ENCODE peak calls at places on chromosome 11, in eight cellular contexts. H is fibroblast of mammary gland, L is astrocyte of the cerebellum, W is psoas muscle, M is mucosa of descending colon, D is prostate gland, X is right lobe of liver, K is RWPE2. E is an unnamed sample.

GRCh38 chr11:1087279-1087960 is 12.7 kb downstream of the MUC2 start:
- DNase-seq in M (peak), K (peak), D (no peak), X (peak), H (no peak), W (no peak), L (no peak), E (peak)

GRCh38 chr11:102914238-102915043 is 39.7 kb upstream of the MMP12 start:
- DNase-seq in M (no peak), D (no peak), H (peak), K (no peak), L (peak), W (no peak), X (no peak), E (no peak)

GRCh38 chr11:101262995-101263394 is 133.4 kb upstream of the PGR start:
- DNase-seq in W (no peak), D (no peak), H (no peak), M (no peak), X (no peak), L (no peak), K (no peak), E (no peak)

GRCh38 chr11:27722945-27723344 is 22.7 kb upstream of the BDNF start:
- DNase-seq in X (no peak), H (no peak), K (no peak), L (no peak), M (no peak), W (no peak), D (no peak), E (no peak)

GRCh38 chr11:34335331-34335730 is 22.5 kb downstream of the ABTB2 start:
- DNase-seq in K (no peak), W (no peak), L (no peak), X (no peak), M (no peak), D (no peak), H (no peak), E (no peak)

GRCh38 chr11:72789493-72790131 is 4.2 kb downstream of the STARD10 start:
- DNase-seq in K (no peak), M (no peak), L (no peak), H (peak), D (no peak), W (peak), X (peak), E (no peak)

GRCh38 chr11:47305734-47306483 is 36.0 kb downstream of the MADD start:
- DNase-seq in M (no peak), X (no peak), K (no peak), W (peak), D (peak), H (no peak), L (no peak), E (peak)

GRCh38 chr11:130561441-130561881 is 113.0 kb downstream of the ADAMTS15 start:
- DNase-seq in X (no peak), D (no peak), M (no peak), H (peak), W (no peak), L (no peak), K (no peak), E (no peak)

GRCh38 chr11:128463386-128463829 is 124.0 kb downstream of the ETS1 start:
- DNase-seq in X (no peak), W (no peak), D (no peak), L (no peak), M (no peak), H (peak), K (no peak), E (no peak)

GRCh38 chr11:117424781-117425180 is 97.1 kb downstream of the CEP164 start:
- DNase-seq in D (no peak), M (no peak), K (no peak), W (no peak), X (no peak), H (peak), L (no peak), E (no peak)

GRCh38 chr11:3126207-3126865 is 38.8 kb downstream of the OSBPL5 start:
- DNase-seq in D (peak), M (peak), X (peak), H (no peak), L (no peak), W (peak), K (peak), E (peak)

GRCh38 chr11:50246183-50246582 is 213.5 kb downstream of the OR4C45 start:
- DNase-seq in X (no peak), L (no peak), W (no peak), M (no peak), D (no peak), H (no peak), K (no peak), E (no peak)

GRCh38 chr11:66224226-66224850 is 44.1 kb upstream of the RAB1B start:
- DNase-seq in L (no peak), D (no peak), K (peak), M (no peak), H (no peak), W (peak), X (no peak), E (peak)

GRCh38 chr11:63639195-63639832 is 25.1 kb upstream of the PLAAT3 start:
- DNase-seq in D (no peak), X (no peak), W (no peak), H (peak), M (no peak), K (no peak), L (no peak), E (no peak)

GRCh38 chr11:12274056-12274455 is 103.3 kb upstream of the PARVA start:
- DNase-seq in D (no peak), W (no peak), M (no peak), K (no peak), H (no peak), L (no peak), X (no peak), E (no peak)

GRCh38 chr11:69369945-69370344 is 76.0 kb downstream of the MYEOV start:
- DNase-seq in X (no peak), W (no peak), K (no peak), D (no peak), M (no peak), H (no peak), L (no peak), E (no peak)

GRCh38 chr11:35567737-35568465 is 42.5 kb upstream of the PAMR1 start:
- DNase-seq in M (no peak), K (peak), L (no peak), H (no peak), X (no peak), D (peak), W (no peak), E (no peak)

GRCh38 chr11:24386551-24387404 is 110.1 kb upstream of the LUZP2 start:
- DNase-seq in W (no peak), X (no peak), K (no peak), D (no peak), M (no peak), H (peak), L (peak), E (no peak)

GRCh38 chr11:12017243-12017678 is 8.8 kb upstream of the DKK3 start:
- DNase-seq in K (no peak), X (no peak), D (no peak), H (peak), L (peak), M (no peak), W (no peak), E (no peak)

GRCh38 chr11:61080986-61081590 is 21.2 kb upstream of the CD5 start:
- DNase-seq in L (no peak), K (no peak), W (no peak), D (no peak), X (peak), H (no peak), M (no peak), E (no peak)

GRCh38 chr11:7906481-7906880 is 24.6 kb downstream of the OR10A6 start:
- DNase-seq in L (no peak), W (no peak), K (no peak), D (no peak), H (no peak), M (no peak), X (no peak), E (no peak)

GRCh38 chr11:68841718-68842426 is at the start of gene CPT1A:
- DNase-seq in L (no peak), D (peak), X (peak), M (peak), H (peak), W (peak), K (peak), E (peak)

GRCh38 chr11:15761235-15761634 is 595.1 kb downstream of the SOX6 start:
- DNase-seq in K (no peak), L (no peak), H (no peak), M (peak), X (no peak), W (no peak), D (no peak), E (no peak)

GRCh38 chr11:15222777-15223176 is 108.1 kb downstream of the INSC start:
- DNase-seq in H (peak), D (no peak), X (no peak), W (no peak), K (no peak), L (no peak), M (no peak), E (no peak)

GRCh38 chr11:14411818-14412217 is 52.8 kb upstream of the RRAS2 start:
- DNase-seq in H (peak), K (peak), L (peak), X (no peak), W (peak), D (no peak), M (no peak), E (no peak)

GRCh38 chr11:35464308-35464707 is 45.0 kb upstream of the SLC1A2 start:
- DNase-seq in L (no peak), K (no peak), X (no peak), D (no peak), H (no peak), M (no peak), W (no peak), E (no peak)

GRCh38 chr11:91100432-91100831 is 877.6 kb upstream of the CHORDC1 start:
- DNase-seq in K (no peak), M (no peak), L (no peak), H (peak), X (no peak), D (no peak), W (no peak), E (no peak)

GRCh38 chr11:1531961-1532586 is 40.0 kb downstream of the DUSP8 start:
- DNase-seq in W (peak), M (no peak), L (peak), H (peak), D (peak), K (no peak), X (no peak), E (no peak)

GRCh38 chr11:46607516-46607915 is 9.5 kb downstream of the HARBI1 start:
- DNase-seq in H (no peak), X (no peak), K (no peak), D (no peak), W (no peak), M (no peak), L (no peak), E (no peak)

GRCh38 chr11:9069256-9069655 is 22.1 kb downstream of the SCUBE2 start:
- DNase-seq in M (no peak), W (no peak), L (no peak), K (no peak), D (no peak), H (no peak), X (no peak), E (no peak)

GRCh38 chr11:67646535-67647336 is 3.8 kb downstream of the ACY3 start:
- DNase-seq in M (peak), D (no peak), H (no peak), L (no peak), W (no peak), K (peak), X (no peak), E (peak)

GRCh38 chr11:59144096-59144495 is 1.4 kb downstream of the FAM111A start:
- DNase-seq in H (no peak), K (no peak), L (no peak), D (no peak), M (no peak), X (no peak), W (no peak), E (no peak)

GRCh38 chr11:12120031-12121008 is 9.9 kb downstream of the MICAL2 start:
- DNase-seq in K (no peak), X (no peak), L (no peak), H (peak), W (no peak), D (no peak), M (no peak), E (no peak)

GRCh38 chr11:74820763-74821162 is 72.1 kb downstream of the RNF169 start:
- DNase-seq in W (no peak), L (peak), K (no peak), D (no peak), X (no peak), M (no peak), H (peak), E (no peak)

GRCh38 chr11:67649634-67650540 is 643 bp downstream of the ACY3 start:
- DNase-seq in K (no peak), W (no peak), L (no peak), D (no peak), H (no peak), X (no peak), M (no peak), E (peak)

GRCh38 chr11:100459791-100460190 is 227.3 kb upstream of the ARHGAP42 start:
- DNase-seq in W (no peak), K (no peak), M (no peak), L (no peak), H (no peak), X (no peak), D (no peak), E (no peak)

GRCh38 chr11:32138902-32139301 is 48.0 kb downstream of the RCN1 start:
- DNase-seq in D (no peak), H (no peak), K (no peak), L (no peak), X (no peak), W (no peak), M (no peak), E (no peak)

GRCh38 chr11:94832604-94833238 is 64.6 kb downstream of the AMOTL1 start:
- DNase-seq in H (no peak), L (no peak), W (no peak), D (peak), M (no peak), X (no peak), K (no peak), E (no peak)

DNA sequence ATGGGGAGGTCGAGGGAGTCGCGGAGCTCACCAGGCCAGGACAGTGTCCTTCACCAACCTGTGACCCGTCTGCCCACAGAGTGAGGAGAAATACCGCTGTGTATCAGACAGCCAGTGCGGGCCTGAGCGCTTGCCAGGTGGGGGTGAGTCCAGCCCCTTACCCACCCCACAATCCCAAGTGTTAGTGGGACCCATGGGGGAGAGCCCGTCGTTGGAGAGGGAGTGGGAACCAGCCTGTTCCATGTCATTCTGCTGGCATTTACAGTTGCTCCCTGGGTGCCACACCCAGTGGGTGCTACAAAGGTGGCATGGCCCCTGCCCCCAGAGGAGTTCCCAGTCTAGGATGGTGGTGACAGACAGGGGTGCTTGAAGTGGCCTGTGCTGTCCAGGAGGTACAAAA is 9.2 kb downstream of the P2RX3 start:
- DNase-seq in M (no peak), X (no peak), L (no peak), D (no peak), W (no peak), H (no peak), K (no peak), E (no peak)
- H3K4me3 ChIP-seq in M (no peak), X (no peak), L (no peak), D (no peak), W (no peak), H (no peak), K (no peak), E (no peak)

GRCh38 chr11:57459112-57460016 is 964 bp upstream of the RTN4RL2 start:
- DNase-seq in D (no peak), X (peak), K (no peak), L (no peak), W (no peak), M (peak), H (no peak), E (peak)

GRCh38 chr11:57461841-57462489 is 1.6 kb downstream of the RTN4RL2 start:
- DNase-seq in L (no peak), D (no peak), X (no peak), H (no peak), K (no peak), M (peak), W (no peak), E (no peak)

GRCh38 chr11:57462597-57462996 is 2.3 kb downstream of the RTN4RL2 start:
- DNase-seq in X (no peak), H (no peak), W (no peak), L (no peak), M (peak), K (no peak), D (no peak), E (no peak)

GRCh38 chr11:57460017-57460755 is at the start of gene RTN4RL2:
- DNase-seq in X (peak), D (no peak), K (no peak), L (no peak), W (peak), M (peak), H (peak), E (peak)

GRCh38 chr11:57460756-57461749 is 725 bp downstream of the RTN4RL2 start:
- DNase-seq in W (no peak), H (no peak), K (no peak), L (no peak), M (no peak), D (no peak), X (peak), E (peak)
- H3K4me3 ChIP-seq in W (peak), H (peak), K (peak), L (peak), M (no peak), D (peak), X (peak), E (no peak)

GRCh38 chr11:6319879-6320410 is 356 bp downstream of the CAVIN3 start:
- DNase-seq in H (peak), W (peak), L (peak), D (peak), M (peak), X (peak), K (peak), E (peak)

GRCh38 chr11:6312106-6312505 is 8.2 kb downstream of the CAVIN3 start:
- DNase-seq in M (no peak), D (no peak), H (no peak), L (no peak), W (no peak), X (no peak), K (no peak), E (no peak)

GRCh38 chr11:6319001-6319878 is 1.1 kb downstream of the CAVIN3 start:
- DNase-seq in W (peak), M (peak), D (no peak), X (peak), L (no peak), H (peak), K (no peak), E (peak)

GRCh38 chr11:6320411-6321207 is at the start of gene CAVIN3:
- DNase-seq in L (peak), M (peak), D (peak), K (peak), H (peak), X (peak), W (peak), E (peak)

DNA sequence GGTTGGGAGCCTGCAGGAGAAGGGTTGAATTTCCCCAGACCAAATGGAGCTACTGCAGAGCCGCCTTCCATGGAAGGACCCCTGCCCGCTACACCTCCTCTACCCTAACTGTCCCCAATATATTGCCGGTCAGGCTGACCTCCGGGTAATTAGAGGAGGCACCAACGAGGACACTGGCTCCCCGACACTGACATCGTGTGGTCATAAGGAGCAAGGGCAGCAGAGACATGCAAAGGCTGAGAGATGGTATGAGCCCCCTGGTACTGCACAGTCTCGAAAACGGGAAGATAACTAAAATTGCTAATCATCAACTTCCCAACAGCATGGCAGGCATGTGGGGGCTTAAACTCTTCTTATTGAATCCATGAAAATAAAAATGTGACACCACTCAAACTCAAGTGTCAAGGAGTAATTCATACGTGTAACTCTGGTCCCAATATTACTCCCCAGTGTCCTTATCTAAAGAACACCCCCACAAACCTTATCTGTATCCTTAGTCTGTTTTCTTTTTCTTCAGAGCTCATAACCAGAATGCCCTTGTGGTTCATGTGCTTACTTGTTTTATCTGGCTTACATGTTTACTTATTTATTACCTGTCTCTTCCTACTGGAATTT is 4.4 kb downstream of the CAVIN3 start:
- DNase-seq in D (peak), K (no peak), W (peak), M (peak), L (no peak), H (peak), X (peak), E (peak)
- H3K4me3 ChIP-seq in D (no peak), K (no peak), W (peak), M (no peak), L (no peak), H (no peak), X (no peak), E (no peak)

DNA sequence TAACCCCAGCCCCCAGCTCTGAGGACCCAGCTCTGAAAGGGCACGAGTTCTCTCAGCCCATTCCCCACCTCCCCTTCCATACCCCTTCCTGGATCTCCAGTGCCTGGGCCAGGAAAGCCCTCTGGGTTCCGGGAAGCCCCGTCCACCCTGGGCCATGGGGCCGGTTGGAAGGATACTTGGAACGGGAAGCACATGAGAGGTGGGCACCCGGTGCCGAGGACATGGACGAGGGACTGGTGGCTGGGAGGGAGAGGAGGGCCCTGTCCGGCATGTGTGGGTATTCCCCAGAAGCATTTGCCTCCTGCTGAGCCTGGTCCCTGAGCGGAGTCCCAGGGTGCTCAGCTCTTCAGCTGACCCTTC is 5.2 kb upstream of the HINFP start:
- DNase-seq in W (no peak), K (no peak), L (no peak), M (no peak), X (no peak), H (no peak), D (no peak), E (no peak)
- H3K4me3 ChIP-seq in W (no peak), K (no peak), L (no peak), M (no peak), X (no peak), H (no peak), D (no peak), E (no peak)

GRCh38 chr11:133939558-133939957 is 17.2 kb downstream of the IGSF9B start:
- DNase-seq in L (no peak), W (no peak), H (no peak), D (no peak), K (no peak), X (no peak), M (no peak), E (peak)
- H3K4me3 ChIP-seq in L (no peak), W (no peak), H (no peak), D (no peak), K (no peak), X (no peak), M (no peak), E (no peak)

DNA sequence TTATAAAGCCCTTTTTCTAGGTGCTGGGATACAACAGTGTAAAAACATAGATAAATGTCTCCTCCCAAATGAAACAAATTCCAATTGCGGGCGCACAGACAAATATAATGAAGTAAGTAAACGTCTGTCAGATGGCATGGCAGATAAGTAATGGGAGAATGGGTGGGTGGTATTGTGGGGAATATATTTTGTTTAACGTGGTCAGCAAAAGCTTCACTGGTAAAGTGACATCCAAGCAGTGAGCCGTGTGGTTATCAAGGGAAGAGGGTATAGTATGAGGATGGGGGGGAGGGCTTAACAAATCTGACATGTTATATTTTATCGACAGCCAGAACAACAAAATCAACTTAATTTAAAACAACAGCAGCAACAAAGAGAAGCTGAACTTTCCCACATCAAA is 1.2 kb downstream of the SVIP start:
- DNase-seq in X (no peak), D (no peak), H (no peak), M (no peak), W (no peak), L (no peak), K (no peak), E (no peak)
- H3K4me3 ChIP-seq in X (no peak), D (peak), H (no peak), M (no peak), W (peak), L (no peak), K (peak), E (peak)

E was measured in kidney.